ENCODE peak calls at places on chromosome 5, in six cellular contexts. O is cardiac septum; Y is NCI-H2081; M is amniotic stem cell; S is activated naive CD4-positive, alpha-beta T cell treated with anti-CD3 and anti-CD28 coated beads for 36 hours; T is AG08396. R is an unnamed sample.

GRCh38 chr5:80998590-80998979 is 38.4 kb downstream of the RASGRF2 start:
- DNase-seq in O (no peak), Y (no peak), M (no peak), S (peak; percentile 74), T (no peak), R (no peak)

GRCh38 chr5:158809310-158809709 is 290.4 kb downstream of the EBF1 start:
- DNase-seq in O (no peak), Y (no peak), M (no peak), S (no peak), T (no peak), R (no peak)

GRCh38 chr5:95823738-95824609 is 1.4 kb upstream of the GLRX start:
- DNase-seq in O (peak; percentile 89), Y (no peak), M (peak; percentile 88), S (peak; percentile 78), T (peak; percentile 80), R (peak; percentile 2)

GRCh38 chr5:80576383-80576782 is 6.3 kb upstream of the ANKRD34B start:
- DNase-seq in O (no peak), Y (no peak), M (no peak), S (no peak), T (no peak), R (no peak)

GRCh38 chr5:176592573-176592972 is 17.4 kb downstream of the GPRIN1 start:
- DNase-seq in O (no peak), Y (no peak), M (no peak), S (no peak), T (no peak), R (no peak)

GRCh38 chr5:37771731-37772130 is 68.1 kb downstream of the GDNF start:
- DNase-seq in O (no peak), Y (no peak), M (peak; percentile 94), S (no peak), T (peak; percentile 76), R (no peak)

GRCh38 chr5:58156977-58157701 is 302.7 kb downstream of the PLK2 start:
- DNase-seq in O (peak; percentile 75), Y (no peak), M (no peak), S (no peak), T (no peak), R (no peak)

GRCh38 chr5:1218351-1219080 is 6.7 kb upstream of the SLC6A18 start:
- DNase-seq in O (no peak), Y (no peak), M (no peak), S (no peak), T (no peak), R (no peak)

GRCh38 chr5:1106385-1107166 is 5.3 kb downstream of the SLC12A7 start:
- DNase-seq in O (no peak), Y (no peak), M (no peak), S (peak; percentile 44), T (no peak), R (no peak)

GRCh38 chr5:145943674-145944121 is 7.3 kb downstream of the SH3RF2 start:
- DNase-seq in O (no peak), Y (no peak), M (no peak), S (no peak), T (no peak), R (peak; percentile 0)

GRCh38 chr5:155260798-155261197 is 247.2 kb downstream of the KIF4B start:
- DNase-seq in O (no peak), Y (peak; percentile 37), M (no peak), S (no peak), T (no peak), R (peak; percentile 7)

GRCh38 chr5:66830636-66831035 is 234.4 kb downstream of the MAST4 start:
- DNase-seq in O (no peak), Y (no peak), M (no peak), S (no peak), T (no peak), R (no peak)

GRCh38 chr5:72109625-72110024 is 2.4 kb downstream of the MAP1B start:
- DNase-seq in O (no peak), Y (peak; percentile 25), M (no peak), S (no peak), T (no peak), R (peak; percentile 14)

GRCh38 chr5:100550531-100551036 is 15.4 kb downstream of the FAM174A start:
- DNase-seq in O (no peak), Y (no peak), M (no peak), S (no peak), T (no peak), R (no peak)

GRCh38 chr5:126937796-126938195 is 92.6 kb downstream of the MARCHF3 start:
- DNase-seq in O (no peak), Y (no peak), M (no peak), S (no peak), T (no peak), R (no peak)

GRCh38 chr5:113295111-113295539 is 139.7 kb downstream of the TSSK1B start:
- DNase-seq in O (no peak), Y (no peak), M (no peak), S (no peak), T (no peak), R (no peak)

GRCh38 chr5:36900279-36900678 is 23.7 kb downstream of the NIPBL start:
- DNase-seq in O (no peak), Y (no peak), M (no peak), S (no peak), T (no peak), R (no peak)

GRCh38 chr5:83340511-83340918 is 131.0 kb upstream of the VCAN start:
- DNase-seq in O (no peak), Y (no peak), M (no peak), S (no peak), T (no peak), R (no peak)

GRCh38 chr5:31225118-31225517 is 31.6 kb downstream of the CDH6 start:
- DNase-seq in O (no peak), Y (no peak), M (no peak), S (no peak), T (peak; percentile 65), R (no peak)